ENCODE peak calls at places on chromosomes 6 and 20, in six cellular contexts. X is kidney glomerular epithelial cell, Q is posterior cingulate gyrus, T is T-helper 1 cell, W is DMS79, G is HCT116. O is an unnamed sample.

GRCh38 chr6:47252636-47253035 is 57.1 kb downstream of the TNFRSF21 start:
- DNase-seq in X (no peak), W (no peak), Q (no peak), G (no peak), T (no peak), O (no peak)

GRCh38 chr20:40960521-40960956 is 68.1 kb upstream of the TOP1 start:
- DNase-seq in G (no peak), Q (no peak), W (no peak), T (no peak), X (no peak), O (no peak)

GRCh38 chr20:5357942-5358341 is 41.2 kb upstream of the PROKR2 start:
- DNase-seq in G (no peak), X (no peak), Q (no peak), T (no peak), W (no peak), O (no peak)

GRCh38 chr6:12110523-12111154 is 98.5 kb downstream of the HIVEP1 start:
- DNase-seq in W (no peak), X (no peak), G (no peak), T (no peak), Q (no peak), O (no peak)

GRCh38 chr6:3876131-3876530 is 27.0 kb downstream of the FAM50B start:
- DNase-seq in Q (no peak), T (no peak), W (no peak), G (no peak), X (no peak), O (no peak)

GRCh38 chr6:38588631-38589366 is 50.9 kb downstream of the BTBD9 start:
- DNase-seq in Q (no peak), T (no peak), G (no peak), W (no peak), X (peak; percentile 68), O (no peak)

GRCh38 chr20:43537921-43538854 is 20.6 kb upstream of the SGK2 start:
- DNase-seq in G (peak; percentile 24), W (no peak), X (peak; percentile 50), Q (peak; percentile 65), T (no peak), O (peak; percentile 55)

GRCh38 chr6:127547909-127548649 is 28.9 kb upstream of the C6orf58 start:
- DNase-seq in T (no peak), X (peak; percentile 6), G (no peak), Q (no peak), W (no peak), O (peak; percentile 22)

GRCh38 chr20:23114018-23114417 is 27.9 kb upstream of the CD93 start:
- DNase-seq in X (no peak), G (no peak), W (no peak), T (no peak), Q (no peak), O (no peak)

GRCh38 chr6:90286884-90287488 is 9.7 kb downstream of the BACH2 start:
- DNase-seq in X (peak; percentile 21), T (no peak), G (peak; percentile 72), Q (no peak), W (no peak), O (peak; percentile 58)

GRCh38 chr20:20425785-20426471 is 58.0 kb downstream of the INSM1 start:
- DNase-seq in Q (no peak), W (no peak), T (no peak), G (no peak), X (no peak), O (no peak)

GRCh38 chr6:107576852-107577251 is 86.9 kb downstream of the SOBP start:
- DNase-seq in Q (no peak), T (no peak), W (no peak), X (peak; percentile 94), G (no peak), O (peak; percentile 56)

GRCh38 chr20:53402233-53403005 is 191.2 kb downstream of the ZNF217 start:
- DNase-seq in X (no peak), G (no peak), T (no peak), W (no peak), Q (no peak), O (no peak)

GRCh38 chr6:14055541-14055940 is 62.0 kb upstream of the CD83 start:
- DNase-seq in Q (no peak), X (no peak), G (no peak), T (no peak), W (peak; percentile 12), O (no peak)

GRCh38 chr6:63352587-63353281 is 33.0 kb upstream of the LGSN start:
- DNase-seq in W (no peak), Q (no peak), X (peak; percentile 70), T (no peak), G (peak; percentile 36), O (peak; percentile 55)

GRCh38 chr6:91341473-91341872 is 754.6 kb upstream of the MAP3K7 start:
- DNase-seq in T (no peak), W (no peak), Q (no peak), G (no peak), X (no peak), O (no peak)

GRCh38 chr6:35360349-35361138 is 18.2 kb downstream of the PPARD start:
- DNase-seq in G (no peak), W (peak; percentile 27), T (no peak), Q (peak; percentile 64), X (peak; percentile 80), O (no peak)

GRCh38 chr6:149723771-149724417 is 6.0 kb upstream of the LATS1 start:
- DNase-seq in X (peak; percentile 22), G (peak; percentile 60), W (no peak), Q (no peak), T (peak; percentile 17), O (peak; percentile 71)

GRCh38 chr20:48919882-48920526 is 1.5 kb upstream of the ARFGEF2 start:
- DNase-seq in W (no peak), X (no peak), Q (no peak), G (no peak), T (no peak), O (no peak)